ENCODE peak calls at places on chromosomes 1 and 21, in four cellular contexts. I is body of pancreas, O is heart left ventricle, Y is spleen. H is an unnamed sample. For H3K9me3, the result is how much of the 10 kb centered on the place peaks cover.

GRCh38 chr1:85406887-85407593 is 57.9 kb downstream of the DDAH1 start:
- DNase-seq in Y (no peak), I (peak), O (no peak), H (no peak)

GRCh38 chr1:31593770-31594632 is 17.7 kb downstream of the TINAGL1 start:
- DNase-seq in I (peak), O (peak), Y (peak), H (no peak)

GRCh38 chr1:217687511-217687910 is 56.4 kb downstream of the SPATA17 start:
- DNase-seq in Y (no peak), O (no peak), I (no peak), H (no peak)

GRCh38 chr1:1259119-1259488 is 12.6 kb upstream of the C1QTNF12 start:
- DNase-seq in Y (no peak), I (no peak), O (no peak), H (no peak)

GRCh38 chr1:150493175-150493574 is 6.0 kb downstream of the TARS2 start:
- DNase-seq in O (no peak), Y (peak), I (no peak), H (no peak)

GRCh38 chr1:26531651-26532131 is 2.1 kb downstream of the RPS6KA1 start:
- DNase-seq in Y (no peak), O (no peak), I (peak), H (no peak)

GRCh38 chr1:223210786-223211115 is 67.7 kb upstream of the TLR5 start:
- DNase-seq in Y (no peak), O (no peak), I (no peak), H (no peak)

GRCh38 chr1:2322065-2322571 is 69.2 kb downstream of the MORN1 start:
- DNase-seq in Y (no peak), O (peak), I (peak), H (peak)

GRCh38 chr1:116997011-116997410 is 4.5 kb upstream of the CD101 start:
- DNase-seq in Y (no peak), O (no peak), I (no peak), H (no peak)

GRCh38 chr1:173023343-173023742 is 27.4 kb downstream of the TNFSF18 start:
- DNase-seq in I (no peak), Y (no peak), O (no peak), H (no peak)

GRCh38 chr1:24126023-24126671 is 14.2 kb upstream of the MYOM3 start:
- DNase-seq in O (no peak), I (no peak), Y (no peak), H (no peak)

GRCh38 chr21:26948194-26948593 is 18.7 kb downstream of the ADAMTS5 start:
- DNase-seq in O (no peak), Y (no peak), I (no peak), H (no peak)

GRCh38 chr1:25825605-25826004 is 5.9 kb downstream of the MTFR1L start:
- DNase-seq in O (no peak), Y (no peak), I (no peak), H (no peak)

GRCh38 chr1:110495926-110496600 is 22.9 kb downstream of the KCNA10 start:
- DNase-seq in I (peak), O (no peak), Y (peak), H (no peak)

GRCh38 chr1:27298632-27299384 is 23.2 kb upstream of the TMEM222 start:
- DNase-seq in Y (no peak), I (no peak), O (no peak), H (no peak)

GRCh38 chr1:119587328-119587727 is 60.7 kb downstream of the ZNF697 start:
- DNase-seq in I (no peak), Y (no peak), O (no peak), H (no peak)

GRCh38 chr1:36268981-36269380 is 37.2 kb upstream of the SH3D21 start:
- DNase-seq in Y (no peak), O (no peak), I (no peak), H (no peak)

GRCh38 chr21:33976980-33977720 is 61.5 kb upstream of the ATP5PO start:
- DNase-seq in O (no peak), I (no peak), Y (no peak), H (no peak)

GRCh38 chr1:205122489-205122882 is 708 bp upstream of the RBBP5 start:
- DNase-seq in O (no peak), Y (no peak), I (no peak), H (no peak)

GRCh38 chr1:205124726-205125125 is 2.9 kb upstream of the RBBP5 start:
- DNase-seq in I (no peak), Y (no peak), O (no peak), H (no peak)

GRCh38 chr1:205127646-205128045 is 5.9 kb upstream of the RBBP5 start:
- DNase-seq in O (no peak), Y (no peak), I (no peak), H (no peak)

GRCh38 chr1:205118810-205119209 is 3.0 kb downstream of the RBBP5 start:
- DNase-seq in I (no peak), Y (no peak), O (no peak), H (no peak)

GRCh38 chr1:205121660-205122488 is at the start of gene RBBP5:
- DNase-seq in O (peak), Y (peak), I (peak), H (peak)
- TF ChIP-seq POLR2A in O (no peak), Y (peak), I (peak), H (peak)

GRCh38 chr1:67710417-67710816 is 25.4 kb downstream of the GADD45A start:
- DNase-seq in Y (no peak), I (no peak), O (no peak), H (no peak)
- H3K27ac ChIP-seq in Y (no peak), I (no peak), O (no peak), H (peak)

DNA sequence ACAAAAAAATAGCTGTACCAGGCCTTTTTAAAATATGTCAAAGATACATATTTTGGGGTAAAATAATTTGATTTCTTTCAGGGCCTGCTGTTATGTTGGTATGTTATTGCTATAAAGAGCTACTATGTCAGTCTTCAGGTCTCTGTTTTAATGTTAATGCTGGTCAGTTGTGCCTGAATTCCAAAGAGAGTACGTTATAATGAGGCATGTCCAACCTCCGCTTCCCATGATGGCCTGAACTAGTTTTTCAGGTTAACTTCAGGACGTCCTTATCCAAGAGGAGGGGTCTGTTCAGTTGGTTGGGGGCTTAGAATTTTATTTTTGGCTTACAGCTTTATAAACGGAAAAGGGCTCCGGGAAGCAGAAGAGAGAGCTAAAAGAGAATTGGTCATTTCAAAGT is 34.9 kb upstream of the LYPD8 start:
- DNase-seq in I (no peak), Y (no peak), O (no peak), H (no peak)
- H3K9me3 ChIP-seq in I (under half), Y (under half), O (under half), H (under half)

GRCh38 chr21:14056771-14057191 is 154.0 kb downstream of the LIPI start:
- DNase-seq in O (peak), I (peak), Y (peak), H (peak)
- TF ChIP-seq POLR2A in O (no peak), I (no peak), Y (no peak), H (no peak)